ENCODE peak calls at places on chromosomes 3 and 15, in nine cellular contexts. L, Z, W, U, J, F, X, E and O are unnamed samples.

GRCh38 chr3:119219069-119219468 is 21.6 kb downstream of the B4GALT4 start:
- DNase-seq in J (no peak), L (no peak), F (peak), E (no peak), W (no peak), Z (no peak), U (no peak), X (no peak), O (no peak)

GRCh38 chr15:85527907-85528306 is 147.5 kb downstream of the AKAP13 start:
- DNase-seq in X (no peak), W (peak), E (peak), U (no peak), J (no peak), Z (peak), F (no peak), L (peak), O (no peak)

GRCh38 chr3:52834871-52835501 is at the start of gene MUSTN1:
- DNase-seq in F (no peak), E (peak), J (no peak), W (peak), L (no peak), Z (no peak), U (no peak), X (no peak), O (no peak)

GRCh38 chr15:90449206-90449735 is 61.2 kb downstream of the IQGAP1 start:
- DNase-seq in E (no peak), X (no peak), L (no peak), W (peak), F (no peak), J (no peak), U (no peak), Z (peak), O (no peak)

GRCh38 chr3:62335196-62335595 is 38.2 kb downstream of the FEZF2 start:
- DNase-seq in U (no peak), X (no peak), W (no peak), Z (no peak), J (no peak), L (no peak), E (no peak), F (no peak), O (no peak)

GRCh38 chr3:175270199-175270837 is 411.2 kb downstream of the NAALADL2 start:
- DNase-seq in U (no peak), F (no peak), L (no peak), J (no peak), E (no peak), Z (peak), W (no peak), X (no peak), O (no peak)

GRCh38 chr15:61159901-61160300 is 69.2 kb downstream of the RORA start:
- DNase-seq in U (no peak), Z (no peak), E (no peak), F (no peak), L (no peak), W (no peak), X (no peak), J (no peak), O (no peak)

GRCh38 chr3:138351916-138352555 is 3.7 kb downstream of the MRAS start:
- DNase-seq in L (no peak), F (no peak), X (no peak), U (no peak), E (no peak), W (no peak), J (no peak), Z (no peak), O (no peak)

GRCh38 chr15:34776706-34777105 is 18.6 kb downstream of the ACTC1 start:
- DNase-seq in L (no peak), F (no peak), U (no peak), Z (no peak), J (no peak), W (peak), X (no peak), E (no peak), O (no peak)

GRCh38 chr3:35678552-35679220 is 39.4 kb downstream of the ARPP21 start:
- DNase-seq in W (no peak), F (no peak), E (no peak), L (no peak), U (no peak), X (no peak), Z (no peak), J (no peak), O (no peak)

GRCh38 chr3:140974900-140975299 is 33.3 kb downstream of the SLC25A36 start:
- DNase-seq in U (no peak), X (no peak), L (no peak), Z (no peak), E (no peak), J (no peak), F (no peak), W (no peak), O (no peak)

GRCh38 chr3:23612296-23612891 is 193.4 kb upstream of the UBE2E1 start:
- DNase-seq in J (no peak), L (peak), F (no peak), X (no peak), W (peak), Z (peak), U (no peak), E (no peak), O (peak)

GRCh38 chr15:81163961-81164800 is 30.1 kb downstream of the CFAP161 start:
- DNase-seq in J (peak), F (peak), L (no peak), X (no peak), U (no peak), Z (peak), E (peak), W (peak), O (no peak)

GRCh38 chr3:17132286-17133115 is 247.7 kb downstream of the PLCL2 start:
- DNase-seq in U (no peak), F (no peak), X (no peak), W (no peak), Z (no peak), J (no peak), E (no peak), L (no peak), O (no peak)

GRCh38 chr3:99429501-99429900 is 208.9 kb upstream of the COL8A1 start:
- DNase-seq in Z (no peak), J (no peak), W (peak), U (no peak), L (no peak), X (no peak), E (no peak), F (no peak), O (no peak)

GRCh38 chr3:5226783-5227182 is 39.3 kb downstream of the EDEM1 start:
- DNase-seq in F (no peak), Z (peak), X (no peak), L (peak), U (no peak), W (peak), J (peak), E (peak), O (peak)

GRCh38 chr3:119746423-119746822 is 35.5 kb upstream of the NR1I2 start:
- DNase-seq in Z (no peak), W (no peak), E (no peak), X (no peak), F (no peak), L (no peak), U (no peak), J (no peak), O (no peak)

GRCh38 chr3:184874709-184875644 is 63.0 kb downstream of the VPS8 start:
- DNase-seq in W (peak), L (peak), F (peak), Z (peak), E (peak), J (peak), X (peak), U (no peak), O (peak)

GRCh38 chr3:132879651-132880050 is 157.4 kb upstream of the NPHP3 start:
- DNase-seq in W (no peak), E (no peak), L (no peak), U (no peak), J (no peak), F (no peak), X (no peak), Z (no peak), O (no peak)